ENCODE peak calls at places on chromosome 21, in eight cellular contexts. One of them, this sample, is unnamed.

GRCh38 chr21:33655591-33656221 is 13.4 kb downstream of the ITSN1 start:
- DNase-seq in activated CD8-positive, alpha-beta memory T cell treated with anti-CD3 and anti-CD28 coated beads for 24 hours: no peak
- DNase-seq in stimulated activated CD4-positive, alpha-beta T cell treated with anti-CD3 and anti-CD28 coated beads, Interleukin-2, amount 100 ng/mL, for 48 hours: no peak
- DNase-seq in HFF-Myc: peak; percentile 63
- DNase-seq in endothelial cell: no peak
- DNase-seq in mucosa of descending colon: no peak
- DNase-seq in activated CD4-positive, alpha-beta T cell treated with anti-CD3 and anti-CD28 coated beads, Interleukin-2, amount 50 U/mL, for 4 hours: no peak
- DNase-seq in AG08395: peak; percentile 17
- DNase-seq in this sample: no peak

GRCh38 chr21:35138665-35139381 is 89.7 kb upstream of the RUNX1 start:
- DNase-seq in HFF-Myc: no peak
- DNase-seq in activated CD4-positive, alpha-beta T cell treated with anti-CD3 and anti-CD28 coated beads, Interleukin-2, amount 50 U/mL, for 4 hours: peak; percentile 53
- DNase-seq in mucosa of descending colon: no peak
- DNase-seq in AG08395: no peak
- DNase-seq in endothelial cell: no peak
- DNase-seq in stimulated activated CD4-positive, alpha-beta T cell treated with anti-CD3 and anti-CD28 coated beads, Interleukin-2, amount 100 ng/mL, for 48 hours: peak; percentile 61
- DNase-seq in activated CD8-positive, alpha-beta memory T cell treated with anti-CD3 and anti-CD28 coated beads for 24 hours: peak; percentile 81
- DNase-seq in this sample: peak; percentile 15

GRCh38 chr21:29025328-29025713 is 853 bp downstream of the USP16 start:
- DNase-seq in activated CD8-positive, alpha-beta memory T cell treated with anti-CD3 and anti-CD28 coated beads for 24 hours: no peak
- DNase-seq in stimulated activated CD4-positive, alpha-beta T cell treated with anti-CD3 and anti-CD28 coated beads, Interleukin-2, amount 100 ng/mL, for 48 hours: no peak
- DNase-seq in AG08395: peak; percentile 10
- DNase-seq in activated CD4-positive, alpha-beta T cell treated with anti-CD3 and anti-CD28 coated beads, Interleukin-2, amount 50 U/mL, for 4 hours: no peak
- DNase-seq in HFF-Myc: no peak
- DNase-seq in endothelial cell: no peak
- DNase-seq in mucosa of descending colon: no peak
- DNase-seq in this sample: peak; percentile 31

GRCh38 chr21:34202553-34203332 is 129.4 kb downstream of the MRPS6 start:
- DNase-seq in AG08395: no peak
- DNase-seq in mucosa of descending colon: no peak
- DNase-seq in activated CD4-positive, alpha-beta T cell treated with anti-CD3 and anti-CD28 coated beads, Interleukin-2, amount 50 U/mL, for 4 hours: no peak
- DNase-seq in endothelial cell: peak; percentile 34
- DNase-seq in HFF-Myc: no peak
- DNase-seq in stimulated activated CD4-positive, alpha-beta T cell treated with anti-CD3 and anti-CD28 coated beads, Interleukin-2, amount 100 ng/mL, for 48 hours: no peak
- DNase-seq in activated CD8-positive, alpha-beta memory T cell treated with anti-CD3 and anti-CD28 coated beads for 24 hours: peak; percentile 57
- DNase-seq in this sample: peak; percentile 55

GRCh38 chr21:45699966-45700365 is 56.4 kb downstream of the PCBP3 start:
- DNase-seq in AG08395: peak; percentile 43
- DNase-seq in stimulated activated CD4-positive, alpha-beta T cell treated with anti-CD3 and anti-CD28 coated beads, Interleukin-2, amount 100 ng/mL, for 48 hours: no peak
- DNase-seq in mucosa of descending colon: no peak
- DNase-seq in activated CD4-positive, alpha-beta T cell treated with anti-CD3 and anti-CD28 coated beads, Interleukin-2, amount 50 U/mL, for 4 hours: no peak
- DNase-seq in activated CD8-positive, alpha-beta memory T cell treated with anti-CD3 and anti-CD28 coated beads for 24 hours: no peak
- DNase-seq in endothelial cell: no peak
- DNase-seq in HFF-Myc: no peak
- DNase-seq in this sample: no peak

GRCh38 chr21:42830456-42831455 is 48.6 kb downstream of the WDR4 start:
- DNase-seq in activated CD8-positive, alpha-beta memory T cell treated with anti-CD3 and anti-CD28 coated beads for 24 hours: peak; percentile 74
- DNase-seq in AG08395: no peak
- DNase-seq in mucosa of descending colon: no peak
- DNase-seq in activated CD4-positive, alpha-beta T cell treated with anti-CD3 and anti-CD28 coated beads, Interleukin-2, amount 50 U/mL, for 4 hours: no peak
- DNase-seq in stimulated activated CD4-positive, alpha-beta T cell treated with anti-CD3 and anti-CD28 coated beads, Interleukin-2, amount 100 ng/mL, for 48 hours: no peak
- DNase-seq in HFF-Myc: no peak
- DNase-seq in endothelial cell: no peak
- DNase-seq in this sample: peak; percentile 46

GRCh38 chr21:36330904-36331303 is 10.9 kb downstream of the MORC3 start:
- DNase-seq in AG08395: peak; percentile 59
- DNase-seq in activated CD4-positive, alpha-beta T cell treated with anti-CD3 and anti-CD28 coated beads, Interleukin-2, amount 50 U/mL, for 4 hours: peak; percentile 41
- DNase-seq in activated CD8-positive, alpha-beta memory T cell treated with anti-CD3 and anti-CD28 coated beads for 24 hours: no peak
- DNase-seq in endothelial cell: peak; percentile 44
- DNase-seq in mucosa of descending colon: peak; percentile 74
- DNase-seq in HFF-Myc: no peak
- DNase-seq in stimulated activated CD4-positive, alpha-beta T cell treated with anti-CD3 and anti-CD28 coated beads, Interleukin-2, amount 100 ng/mL, for 48 hours: no peak
- DNase-seq in this sample: peak; percentile 70

GRCh38 chr21:38802050-38803026 is 3.4 kb upstream of the ETS2 start:
- DNase-seq in AG08395: no peak
- DNase-seq in mucosa of descending colon: peak; percentile 53
- DNase-seq in HFF-Myc: no peak
- DNase-seq in activated CD8-positive, alpha-beta memory T cell treated with anti-CD3 and anti-CD28 coated beads for 24 hours: no peak
- DNase-seq in activated CD4-positive, alpha-beta T cell treated with anti-CD3 and anti-CD28 coated beads, Interleukin-2, amount 50 U/mL, for 4 hours: no peak
- DNase-seq in endothelial cell: no peak
- DNase-seq in stimulated activated CD4-positive, alpha-beta T cell treated with anti-CD3 and anti-CD28 coated beads, Interleukin-2, amount 100 ng/mL, for 48 hours: no peak
- DNase-seq in this sample: no peak

GRCh38 chr21:44999972-45000636 is 60.3 kb downstream of the SLX9 start:
- DNase-seq in stimulated activated CD4-positive, alpha-beta T cell treated with anti-CD3 and anti-CD28 coated beads, Interleukin-2, amount 100 ng/mL, for 48 hours: no peak
- DNase-seq in mucosa of descending colon: no peak
- DNase-seq in HFF-Myc: no peak
- DNase-seq in activated CD4-positive, alpha-beta T cell treated with anti-CD3 and anti-CD28 coated beads, Interleukin-2, amount 50 U/mL, for 4 hours: no peak
- DNase-seq in endothelial cell: no peak
- DNase-seq in AG08395: no peak
- DNase-seq in activated CD8-positive, alpha-beta memory T cell treated with anti-CD3 and anti-CD28 coated beads for 24 hours: no peak
- DNase-seq in this sample: no peak

GRCh38 chr21:42146821-42147220 is 72.1 kb upstream of the ABCG1 start:
- DNase-seq in AG08395: no peak
- DNase-seq in mucosa of descending colon: no peak
- DNase-seq in HFF-Myc: no peak
- DNase-seq in activated CD8-positive, alpha-beta memory T cell treated with anti-CD3 and anti-CD28 coated beads for 24 hours: no peak
- DNase-seq in activated CD4-positive, alpha-beta T cell treated with anti-CD3 and anti-CD28 coated beads, Interleukin-2, amount 50 U/mL, for 4 hours: no peak
- DNase-seq in stimulated activated CD4-positive, alpha-beta T cell treated with anti-CD3 and anti-CD28 coated beads, Interleukin-2, amount 100 ng/mL, for 48 hours: no peak
- DNase-seq in endothelial cell: no peak
- DNase-seq in this sample: no peak

This sample was measured in NB4.